ENCODE peak calls at places on chromosome 7, in six cellular contexts. F is RPMI8226, P is amniotic stem cell, Y is uterus, H is Peyer's patch, Q is WTC11. D is an unnamed sample.

GRCh38 chr7:6392712-6393666 is 54.8 kb downstream of the DAGLB start:
- DNase-seq in Q (no peak), F (no peak), Y (peak), H (peak), P (peak), D (no peak)

GRCh38 chr7:101891936-101892640 is 74.7 kb downstream of the CUX1 start:
- DNase-seq in F (no peak), Q (no peak), H (no peak), Y (no peak), P (no peak), D (no peak)

GRCh38 chr7:1547777-1548437 is 8.1 kb downstream of the TMEM184A start:
- DNase-seq in P (no peak), Y (no peak), H (no peak), F (no peak), Q (no peak), D (no peak)

GRCh38 chr7:23938937-23939552 is 229.0 kb downstream of the STK31 start:
- DNase-seq in H (peak), F (peak), Q (peak), Y (no peak), P (no peak), D (no peak)

GRCh38 chr7:79820387-79820786 is 314.2 kb upstream of the GNAI1 start:
- DNase-seq in P (no peak), F (peak), Q (no peak), H (peak), Y (peak), D (peak)

GRCh38 chr7:95517458-95517857 is 31.7 kb downstream of the ASB4 start:
- DNase-seq in Q (no peak), F (no peak), Y (no peak), H (no peak), P (no peak), D (no peak)

GRCh38 chr7:101205901-101206664 is 5.2 kb upstream of the MOGAT3 start:
- DNase-seq in F (no peak), P (no peak), Q (no peak), H (no peak), Y (no peak), D (no peak)

GRCh38 chr7:27680610-27681009 is 17.9 kb upstream of the HIBADH start:
- DNase-seq in Q (no peak), Y (no peak), P (no peak), H (no peak), F (no peak), D (no peak)

GRCh38 chr7:150631866-150632864 is at the start of gene GIMAP6:
- DNase-seq in P (no peak), Q (no peak), Y (no peak), H (peak), F (peak), D (no peak)

GRCh38 chr7:151235091-151235787 is 3.0 kb downstream of the CHPF2 start:
- DNase-seq in F (no peak), H (no peak), P (no peak), Y (no peak), Q (no peak), D (no peak)

GRCh38 chr7:9557853-9558252 is 1124.4 kb downstream of the NXPH1 start:
- DNase-seq in Q (no peak), Y (no peak), H (no peak), F (no peak), P (no peak), D (no peak)

GRCh38 chr7:128099204-128099671 is 68.0 kb upstream of the LRRC4 start:
- DNase-seq in H (no peak), F (no peak), Y (no peak), P (no peak), Q (no peak), D (no peak)

GRCh38 chr7:99112097-99112496 is 31.8 kb downstream of the SMURF1 start:
- DNase-seq in F (no peak), H (no peak), Y (no peak), P (no peak), Q (no peak), D (no peak)